ENCODE peak calls at places on chromosomes 2 and 18, in eight cellular contexts. K is GM03348; D is GM12864; B is AG08395; T is CD4-positive, alpha-beta T cell; S is activated naive CD4-positive, alpha-beta T cell; N is NCI-H146; C is epithelial cell of esophagus. U is an unnamed sample.

GRCh38 chr2:199303814-199304213 is 153.9 kb downstream of the SATB2 start:
- DNase-seq in K (peak; percentile 88), D (no peak), B (peak; percentile 95), T (no peak), S (no peak), N (no peak), C (peak; percentile 44), U (no peak)

GRCh38 chr2:8966123-8966908 is 37.2 kb downstream of the MBOAT2 start:
- DNase-seq in K (no peak), D (no peak), B (no peak), T (no peak), S (no peak), N (no peak), C (no peak), U (no peak)

GRCh38 chr2:70029814-70030409 is 57.4 kb upstream of the PCBP1 start:
- DNase-seq in K (peak; percentile 87), D (no peak), B (peak; percentile 79), T (no peak), S (no peak), N (no peak), C (peak; percentile 33), U (no peak)

GRCh38 chr18:13300029-13300428 is 81.5 kb downstream of the LDLRAD4 start:
- DNase-seq in K (no peak), D (no peak), B (no peak), T (no peak), S (no peak), N (no peak), C (no peak), U (no peak)

GRCh38 chr2:84257871-84258270 is 201.2 kb downstream of the SUCLG1 start:
- DNase-seq in K (no peak), D (no peak), B (no peak), T (no peak), S (no peak), N (no peak), C (peak; percentile 22), U (no peak)

GRCh38 chr18:41959045-41959444 is 4.0 kb downstream of the PIK3C3 start:
- DNase-seq in K (no peak), D (no peak), B (no peak), T (no peak), S (no peak), N (no peak), C (no peak), U (no peak)

GRCh38 chr2:11750917-11751316 is 4.5 kb downstream of the LPIN1 start:
- DNase-seq in K (no peak), D (no peak), B (no peak), T (no peak), S (no peak), N (no peak), C (peak; percentile 58), U (no peak)

GRCh38 chr18:79558196-79559120 is 121.1 kb upstream of the CTDP1 start:
- DNase-seq in K (no peak), D (no peak), B (no peak), T (no peak), S (no peak), N (no peak), C (no peak), U (no peak)

GRCh38 chr2:217797661-217798069 is 205.1 kb downstream of the TNS1 start:
- DNase-seq in K (no peak), D (no peak), B (no peak), T (no peak), S (no peak), N (peak; percentile 14), C (peak; percentile 84), U (no peak)

GRCh38 chr2:30422437-30422805 is 24.6 kb upstream of the LCLAT1 start:
- DNase-seq in K (peak; percentile 67), D (peak; percentile 24), B (peak; percentile 52), T (peak; percentile 73), S (peak; percentile 26), N (peak; percentile 23), C (peak; percentile 52), U (no peak)

GRCh38 chr2:10918661-10919414 is 7.1 kb downstream of the KCNF1 start:
- DNase-seq in K (no peak), D (no peak), B (no peak), T (no peak), S (no peak), N (no peak), C (no peak), U (no peak)

GRCh38 chr2:237465515-237466227 is 21.4 kb upstream of the MLPH start:
- DNase-seq in K (peak; percentile 84), D (no peak), B (peak; percentile 45), T (no peak), S (no peak), N (no peak), C (peak; percentile 91), U (no peak)

GRCh38 chr2:2647156-2647555 is 316.1 kb upstream of the MYT1L start:
- DNase-seq in K (no peak), D (no peak), B (no peak), T (peak; percentile 17), S (no peak), N (no peak), C (peak; percentile 92), U (no peak)

GRCh38 chr2:31107588-31108300 is 30.5 kb downstream of the GALNT14 start:
- DNase-seq in K (no peak), D (no peak), B (peak; percentile 8), T (no peak), S (no peak), N (no peak), C (peak; percentile 50), U (no peak)

GRCh38 chr2:223096571-223096970 is 44.6 kb downstream of the KCNE4 start:
- DNase-seq in K (no peak), D (no peak), B (no peak), T (no peak), S (no peak), N (no peak), C (no peak), U (no peak)

U was measured in GM06990.